ENCODE peak calls at places on chromosomes 16 and 17, in four cellular contexts. D is GM12865, G is iris pigment epithelial cell, H is activated B cell treated with CpG ODN at 0.5 μM for 24 hours. X is an unnamed sample.

GRCh38 chr17:76337413-76337777 is 16.3 kb downstream of the PRPSAP1 start:
- DNase-seq in G (no peak), D (no peak), H (no peak), X (no peak)

GRCh38 chr16:50665128-50665878 is 15.8 kb downstream of the SNX20 start:
- DNase-seq in H (peak), G (peak), D (peak), X (peak)

GRCh38 chr16:50293994-50294855 is 27.9 kb downstream of the ADCY7 start:
- DNase-seq in H (no peak), D (no peak), G (no peak), X (no peak)

GRCh38 chr16:56075732-56076131 is 115.6 kb upstream of the GNAO1 start:
- DNase-seq in D (no peak), G (no peak), H (no peak), X (no peak)

GRCh38 chr16:57471852-57472664 is 9.6 kb downstream of the POLR2C start:
- DNase-seq in D (no peak), G (no peak), H (no peak), X (no peak)

GRCh38 chr17:46766493-46767491 is 51.7 kb downstream of the WNT3 start:
- DNase-seq in G (no peak), H (no peak), D (no peak), X (no peak)

GRCh38 chr17:12618557-12618956 is 47.1 kb upstream of the MYOCD start:
- DNase-seq in D (no peak), H (no peak), G (peak), X (no peak)

GRCh38 chr16:23216658-23217246 is 34.2 kb downstream of the SCNN1G start:
- DNase-seq in D (no peak), G (no peak), H (no peak), X (no peak)

GRCh38 chr17:81870155-81870977 is 771 bp downstream of the ARHGDIA start:
- DNase-seq in G (peak), D (peak), H (peak), X (peak)

GRCh38 chr17:48555183-48555615 is 10.3 kb upstream of the HOXB2 start:
- DNase-seq in H (no peak), D (peak), G (peak), X (peak)

GRCh38 chr17:57570740-57571344 is 174.3 kb downstream of the CCDC182 start:
- DNase-seq in H (no peak), G (no peak), D (no peak), X (no peak)

GRCh38 chr17:39582658-39583057 is 25.1 kb downstream of the NEUROD2 start:
- DNase-seq in D (no peak), H (no peak), G (no peak), X (no peak)

GRCh38 chr17:82410014-82410716 is 8.0 kb upstream of the HEXD start:
- DNase-seq in H (no peak), D (no peak), G (no peak), X (no peak)

GRCh38 chr16:15993946-15994665 is 44.7 kb downstream of the ABCC1 start:
- DNase-seq in G (peak), H (no peak), D (no peak), X (peak)

GRCh38 chr17:6711081-6711674 is 2.0 kb downstream of the SLC13A5 start:
- DNase-seq in H (no peak), D (no peak), G (no peak), X (no peak)